ENCODE peak calls at places on chromosomes 5 and 9, in eight cellular contexts. J is fibroblast of lung, K is hepatocyte, N is GM23248, I is PC-3, M is DND-41, L is HCT116, Y is OCI-LY7. B is an unnamed sample.

GRCh38 chr5:145246961-145247744 is 588.0 kb downstream of the PRELID2 start:
- DNase-seq in J (peak; percentile 6), K (no peak), N (peak; percentile 69), I (peak; percentile 44), M (no peak), L (no peak), Y (no peak), B (no peak)

GRCh38 chr5:72634444-72634843 is 127.2 kb upstream of the ZNF366 start:
- DNase-seq in J (peak; percentile 50), K (no peak), N (peak; percentile 40), I (no peak), M (no peak), L (no peak), Y (no peak), B (no peak)

GRCh38 chr9:79776581-79776980 is 204.8 kb downstream of the TLE4 start:
- DNase-seq in J (peak; percentile 80), K (no peak), N (peak; percentile 4), I (peak; percentile 54), M (no peak), L (no peak), Y (no peak), B (no peak)

GRCh38 chr5:173245319-173246134 is 10.5 kb upstream of the NKX2-5 start:
- DNase-seq in J (no peak), K (no peak), N (no peak), I (no peak), M (no peak), L (no peak), Y (no peak), B (no peak)

GRCh38 chr9:86807577-86807976 is 139.7 kb downstream of the GAS1 start:
- DNase-seq in J (peak; percentile 56), K (peak; percentile 66), N (peak; percentile 14), I (no peak), M (no peak), L (no peak), Y (no peak), B (no peak)

GRCh38 chr9:131880828-131881227 is 141.0 kb upstream of the RAPGEF1 start:
- DNase-seq in J (no peak), K (no peak), N (no peak), I (no peak), M (no peak), L (no peak), Y (no peak), B (no peak)

GRCh38 chr9:130480673-130481072 is 35.9 kb downstream of the ASS1 start:
- DNase-seq in J (no peak), K (no peak), N (no peak), I (no peak), M (no peak), L (no peak), Y (no peak), B (peak; percentile 45)

GRCh38 chr9:70823284-70823683 is 298.1 kb downstream of the TRPM3 start:
- DNase-seq in J (no peak), K (no peak), N (no peak), I (no peak), M (no peak), L (no peak), Y (no peak), B (no peak)

GRCh38 chr9:136567651-136568287 is 21.9 kb upstream of the NOTCH1 start:
- DNase-seq in J (peak; percentile 85), K (peak; percentile 72), N (peak; percentile 88), I (peak; percentile 72), M (no peak), L (peak; percentile 57), Y (no peak), B (peak; percentile 45)

GRCh38 chr9:110443146-110443877 is 105.6 kb upstream of the TXNDC8 start:
- DNase-seq in J (peak; percentile 76), K (peak; percentile 16), N (peak; percentile 83), I (peak; percentile 26), M (no peak), L (no peak), Y (no peak), B (no peak)

GRCh38 chr5:24177821-24178220 is 467.0 kb downstream of the CDH10 start:
- DNase-seq in J (peak; percentile 20), K (no peak), N (peak; percentile 52), I (no peak), M (no peak), L (no peak), Y (no peak), B (no peak)

GRCh38 chr9:17229945-17230560 is 95.2 kb downstream of the CNTLN start:
- DNase-seq in J (no peak), K (no peak), N (no peak), I (peak; percentile 3), M (no peak), L (no peak), Y (no peak), B (no peak)

GRCh38 chr9:32603914-32604852 is 31.2 kb upstream of the NDUFB6 start:
- DNase-seq in J (peak; percentile 82), K (peak; percentile 32), N (peak; percentile 26), I (peak; percentile 91), M (no peak), L (peak; percentile 81), Y (peak; percentile 85), B (peak; percentile 88)

GRCh38 chr5:10652151-10652550 is 88.3 kb downstream of the ANKRD33B start:
- DNase-seq in J (peak; percentile 17), K (no peak), N (no peak), I (no peak), M (no peak), L (no peak), Y (no peak), B (no peak)

GRCh38 chr5:147921134-147921533 is 14.8 kb upstream of the C5orf46 start:
- DNase-seq in J (no peak), K (no peak), N (no peak), I (no peak), M (no peak), L (no peak), Y (no peak), B (no peak)

GRCh38 chr9:104987743-104988142 is 59.8 kb upstream of the ABCA1 start:
- DNase-seq in J (no peak), K (no peak), N (peak; percentile 7), I (peak; percentile 47), M (no peak), L (no peak), Y (peak; percentile 21), B (no peak)

GRCh38 chr9:92986175-92987110 is 39.1 kb downstream of the FGD3 start:
- DNase-seq in J (no peak), K (no peak), N (peak; percentile 28), I (no peak), M (peak; percentile 44), L (no peak), Y (peak; percentile 48), B (peak; percentile 85)

GRCh38 chr9:121138973-121139372 is 62.7 kb downstream of the RAB14 start:
- DNase-seq in J (peak; percentile 20), K (no peak), N (no peak), I (no peak), M (no peak), L (no peak), Y (no peak), B (no peak)

GRCh38 chr5:64612349-64612961 is 77.8 kb upstream of the SHISAL2B start:
- DNase-seq in J (peak; percentile 49), K (peak; percentile 75), N (peak; percentile 71), I (peak; percentile 82), M (peak; percentile 30), L (peak; percentile 48), Y (peak; percentile 41), B (peak; percentile 79)

GRCh38 chr5:88954511-88954910 is 71.5 kb upstream of the MEF2C start:
- DNase-seq in J (peak; percentile 45), K (no peak), N (peak; percentile 26), I (no peak), M (no peak), L (no peak), Y (no peak), B (no peak)
- H3K4me2 ChIP-seq in J (no peak overlapping the region), K (no peak overlapping the region), N (peak overlapping the region; percentile 27), I (no peak overlapping the region), M (no peak overlapping the region), L (no peak overlapping the region), Y (no peak overlapping the region), B (no peak overlapping the region)

GRCh38 chr9:68955281-68955680 is 58.6 kb downstream of the PRKACG start:
- DNase-seq in J (no peak), K (no peak), N (no peak), I (no peak), M (no peak), L (no peak), Y (peak; percentile 30), B (no peak)

GRCh38 chr9:68951879-68952659 is 61.8 kb downstream of the PRKACG start:
- DNase-seq in J (no peak), K (no peak), N (no peak), I (no peak), M (no peak), L (no peak), Y (peak; percentile 24), B (no peak)

GRCh38 chr9:68950188-68950587 is 63.7 kb downstream of the PRKACG start:
- DNase-seq in J (no peak), K (no peak), N (no peak), I (no peak), M (no peak), L (no peak), Y (no peak), B (no peak)

GRCh38 chr9:68950689-68951088 is 63.2 kb downstream of the PRKACG start:
- DNase-seq in J (no peak), K (no peak), N (no peak), I (no peak), M (no peak), L (no peak), Y (no peak), B (no peak)

GRCh38 chr9:68953771-68954170 is 60.1 kb downstream of the PRKACG start:
- DNase-seq in J (no peak), K (no peak), N (no peak), I (no peak), M (no peak), L (no peak), Y (peak; percentile 45), B (no peak)
- H3K27ac ChIP-seq in J (no peak overlapping the region), K (no peak overlapping the region), N (no peak overlapping the region), I (no peak overlapping the region), M (no peak overlapping the region), L (no peak overlapping the region), Y (peak overlapping the region; percentile 6), B (no peak overlapping the region)

GRCh38 chr5:179765400-179765799 is 28.4 kb upstream of the LTC4S start:
- DNase-seq in J (peak; percentile 95), K (peak; percentile 23), N (peak; percentile 94), I (peak; percentile 65), M (no peak), L (no peak), Y (no peak), B (no peak)
- H3K4me2 ChIP-seq in J (peak overlapping the region; percentile 63), K (no peak overlapping the region), N (peak overlapping the region; percentile 60), I (peak overlapping the region; percentile 27), M (no peak overlapping the region), L (no peak overlapping the region), Y (no peak overlapping the region), B (no peak overlapping the region)

GRCh38 chr9:77879344-77880089 is 152.1 kb downstream of the GNAQ start:
- DNase-seq in J (peak; percentile 80), K (no peak), N (peak; percentile 48), I (peak; percentile 30), M (no peak), L (peak; percentile 31), Y (no peak), B (no peak)

GRCh38 chr9:77881111-77881510 is 150.5 kb downstream of the GNAQ start:
- DNase-seq in J (no peak), K (no peak), N (no peak), I (no peak), M (no peak), L (no peak), Y (no peak), B (no peak)

GRCh38 chr9:77877976-77878375 is 153.6 kb downstream of the GNAQ start:
- DNase-seq in J (no peak), K (no peak), N (no peak), I (no peak), M (no peak), L (no peak), Y (no peak), B (no peak)

GRCh38 chr9:77871483-77871882 is 160.1 kb downstream of the GNAQ start:
- DNase-seq in J (no peak), K (no peak), N (no peak), I (no peak), M (no peak), L (no peak), Y (no peak), B (no peak)

GRCh38 chr9:77876091-77876490 is 155.5 kb downstream of the GNAQ start:
- DNase-seq in J (peak; percentile 56), K (peak; percentile 35), N (peak; percentile 32), I (no peak), M (no peak), L (no peak), Y (no peak), B (no peak)
- H3K27ac ChIP-seq in J (no peak overlapping the region), K (peak overlapping the region; percentile 8), N (no peak overlapping the region), I (no peak overlapping the region), M (no peak overlapping the region), L (no peak overlapping the region), Y (no peak overlapping the region), B (no peak overlapping the region)

B was measured in Karpas-422.